ENCODE peak calls at places on chromosome 5, in four cellular contexts. One of them, this sample, is unnamed.

GRCh38 chr5:154686490-154686889 is 68.7 kb upstream of the LARP1 start:
- DNase-seq in K562: no peak
- DNase-seq in HepG2: no peak
- DNase-seq in A549: peak
- DNase-seq in this sample: no peak

GRCh38 chr5:139814704-139815280 is 19.2 kb downstream of the PSD2 start:
- DNase-seq in K562: no peak
- DNase-seq in HepG2: no peak
- DNase-seq in A549: no peak
- DNase-seq in this sample: no peak

GRCh38 chr5:88251048-88251711 is 17.5 kb downstream of the TMEM161B start:
- DNase-seq in K562: no peak
- DNase-seq in HepG2: no peak
- DNase-seq in A549: no peak
- DNase-seq in this sample: no peak

GRCh38 chr5:39919876-39920275 is 495.1 kb upstream of the DAB2 start:
- DNase-seq in K562: no peak
- DNase-seq in HepG2: no peak
- DNase-seq in A549: no peak
- DNase-seq in this sample: no peak

GRCh38 chr5:90802695-90803317 is 244.2 kb downstream of the ADGRV1 start:
- DNase-seq in K562: peak
- DNase-seq in HepG2: peak
- DNase-seq in A549: peak
- DNase-seq in this sample: peak

GRCh38 chr5:131745594-131746175 is 51.1 kb downstream of the FNIP1 start:
- DNase-seq in K562: no peak
- DNase-seq in HepG2: no peak
- DNase-seq in A549: no peak
- DNase-seq in this sample: no peak

GRCh38 chr5:5314166-5314565 is 108.3 kb upstream of the ICE1 start:
- DNase-seq in K562: no peak
- DNase-seq in HepG2: no peak
- DNase-seq in A549: no peak
- DNase-seq in this sample: no peak

GRCh38 chr5:142655339-142656267 is 30.3 kb downstream of the FGF1 start:
- DNase-seq in K562: peak
- DNase-seq in HepG2: peak
- DNase-seq in A549: peak
- DNase-seq in this sample: peak

GRCh38 chr5:98349251-98349989 is 424.0 kb upstream of the RGMB start:
- DNase-seq in K562: no peak
- DNase-seq in HepG2: peak
- DNase-seq in A549: peak
- DNase-seq in this sample: no peak

GRCh38 chr5:135348920-135349319 is 50.1 kb downstream of the MACROH2A1 start:
- DNase-seq in K562: no peak
- DNase-seq in HepG2: no peak
- DNase-seq in A549: no peak
- DNase-seq in this sample: no peak

GRCh38 chr5:127562252-127562651 is 44.8 kb downstream of the PRRC1 start:
- DNase-seq in K562: peak
- DNase-seq in HepG2: peak
- DNase-seq in A549: peak
- DNase-seq in this sample: peak

GRCh38 chr5:33415811-33416354 is 24.9 kb upstream of the TARS1 start:
- DNase-seq in K562: no peak
- DNase-seq in HepG2: no peak
- DNase-seq in A549: no peak
- DNase-seq in this sample: no peak

GRCh38 chr5:95081500-95082355 is 203.2 kb downstream of the MCTP1 start:
- DNase-seq in K562: no peak
- DNase-seq in HepG2: peak
- DNase-seq in A549: peak
- DNase-seq in this sample: no peak

GRCh38 chr5:117859161-117859560 is 1129.2 kb downstream of the DTWD2 start:
- DNase-seq in K562: no peak
- DNase-seq in HepG2: no peak
- DNase-seq in A549: no peak
- DNase-seq in this sample: no peak

GRCh38 chr5:55338810-55339243 is 31.0 kb downstream of the MTREX start:
- DNase-seq in K562: no peak
- DNase-seq in HepG2: no peak
- DNase-seq in A549: no peak
- DNase-seq in this sample: no peak

GRCh38 chr5:5340206-5340729 is 82.2 kb upstream of the ICE1 start:
- DNase-seq in K562: peak
- DNase-seq in HepG2: peak
- DNase-seq in A549: peak
- DNase-seq in this sample: peak

GRCh38 chr5:16736158-16736994 is 119.6 kb upstream of the RETREG1 start:
- DNase-seq in K562: no peak
- DNase-seq in HepG2: peak
- DNase-seq in A549: no peak
- DNase-seq in this sample: peak

GRCh38 chr5:178363501-178364325 is 131.1 kb upstream of the PHYKPL start:
- DNase-seq in K562: no peak
- DNase-seq in HepG2: no peak
- DNase-seq in A549: no peak
- DNase-seq in this sample: no peak

GRCh38 chr5:149177339-149177843 is 36.1 kb downstream of the ABLIM3 start:
- DNase-seq in K562: no peak
- DNase-seq in HepG2: no peak
- DNase-seq in A549: no peak
- DNase-seq in this sample: no peak

GRCh38 chr5:6633469-6634326 is 458 bp downstream of the SRD5A1 start:
- DNase-seq in K562: no peak
- DNase-seq in HepG2: no peak
- DNase-seq in A549: peak
- DNase-seq in this sample: peak

GRCh38 chr5:89994266-89994665 is 415.3 kb downstream of the CETN3 start:
- DNase-seq in K562: no peak
- DNase-seq in HepG2: no peak
- DNase-seq in A549: no peak
- DNase-seq in this sample: no peak

GRCh38 chr5:100900142-100900795 is 2.8 kb downstream of the ST8SIA4 start:
- DNase-seq in K562: no peak
- DNase-seq in HepG2: no peak
- DNase-seq in A549: peak
- DNase-seq in this sample: peak

GRCh38 chr5:9544502-9545300 is 1.2 kb downstream of the SEMA5A start:
- DNase-seq in K562: peak
- DNase-seq in HepG2: peak
- DNase-seq in A549: peak
- DNase-seq in this sample: peak

GRCh38 chr5:150780816-150781221 is 2.3 kb downstream of the SMIM3 start:
- DNase-seq in K562: no peak
- DNase-seq in HepG2: no peak
- DNase-seq in A549: no peak
- DNase-seq in this sample: no peak

GRCh38 chr5:73229271-73229670 is 56.3 kb downstream of the TMEM174 start:
- DNase-seq in K562: no peak
- DNase-seq in HepG2: no peak
- DNase-seq in A549: no peak
- DNase-seq in this sample: no peak

GRCh38 chr5:149732500-149733128 is 2.5 kb downstream of the PPARGC1B start:
- DNase-seq in K562: peak
- DNase-seq in HepG2: peak
- DNase-seq in A549: no peak
- DNase-seq in this sample: no peak

GRCh38 chr5:93953442-93953841 is 212.0 kb upstream of the POU5F2 start:
- DNase-seq in K562: no peak
- DNase-seq in HepG2: no peak
- DNase-seq in A549: no peak
- DNase-seq in this sample: no peak

GRCh38 chr5:93956006-93956405 is 214.6 kb upstream of the POU5F2 start:
- DNase-seq in K562: no peak
- DNase-seq in HepG2: no peak
- DNase-seq in A549: no peak
- DNase-seq in this sample: no peak

GRCh38 chr5:93960044-93960443 is 218.6 kb upstream of the POU5F2 start:
- DNase-seq in K562: no peak
- DNase-seq in HepG2: no peak
- DNase-seq in A549: no peak
- DNase-seq in this sample: no peak

DNA sequence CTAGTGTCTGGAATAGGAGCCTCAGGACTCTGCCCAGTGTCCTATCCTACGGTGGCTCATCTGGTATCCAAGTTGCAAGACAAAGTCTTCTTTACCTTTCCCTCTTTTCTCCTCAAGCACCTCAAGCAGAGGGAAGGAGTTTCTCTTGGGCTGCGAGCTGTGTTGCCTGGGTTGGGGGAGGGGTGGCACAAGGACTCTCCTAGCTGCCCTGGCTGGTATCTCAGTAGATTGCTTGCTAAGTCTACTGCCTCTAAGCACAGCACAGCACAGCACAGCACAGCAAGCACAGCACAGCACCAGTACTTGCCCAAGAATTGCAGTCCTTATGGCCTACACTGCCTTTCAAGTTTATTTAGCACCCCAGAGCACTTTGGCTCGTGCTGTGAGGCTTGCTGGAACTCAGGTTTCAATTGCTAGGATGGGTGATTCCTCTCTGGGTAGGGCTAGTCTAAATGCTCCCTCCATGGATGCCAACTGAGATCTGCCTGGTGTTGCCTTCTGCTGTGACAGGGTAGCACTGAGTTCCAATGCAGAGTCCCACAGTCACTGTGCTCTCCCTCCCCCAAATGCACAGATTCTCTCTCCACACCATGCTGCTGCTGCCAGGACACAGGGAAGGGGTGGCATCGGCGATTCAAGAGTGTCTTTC is 213.1 kb upstream of the POU5F2 start:
- DNase-seq in K562: no peak
- DNase-seq in HepG2: no peak
- DNase-seq in A549: no peak
- DNase-seq in this sample: no peak
- TF ChIP-seq ESRRA in K562: no peak
- TF ChIP-seq ESRRA in HepG2: no peak
- TF ChIP-seq ESRRA in A549: no peak
- TF ChIP-seq ESRRA in this sample: no peak

GRCh38 chr5:143913008-143913752 is 101.2 kb downstream of the HMHB1 start:
- DNase-seq in K562: no peak
- DNase-seq in HepG2: peak
- DNase-seq in A549: peak
- DNase-seq in this sample: no peak
- TF ChIP-seq MAX in K562: no peak
- TF ChIP-seq MAX in HepG2: no peak
- TF ChIP-seq MAX in A549: peak
- TF ChIP-seq MAX in this sample: no peak

DNA sequence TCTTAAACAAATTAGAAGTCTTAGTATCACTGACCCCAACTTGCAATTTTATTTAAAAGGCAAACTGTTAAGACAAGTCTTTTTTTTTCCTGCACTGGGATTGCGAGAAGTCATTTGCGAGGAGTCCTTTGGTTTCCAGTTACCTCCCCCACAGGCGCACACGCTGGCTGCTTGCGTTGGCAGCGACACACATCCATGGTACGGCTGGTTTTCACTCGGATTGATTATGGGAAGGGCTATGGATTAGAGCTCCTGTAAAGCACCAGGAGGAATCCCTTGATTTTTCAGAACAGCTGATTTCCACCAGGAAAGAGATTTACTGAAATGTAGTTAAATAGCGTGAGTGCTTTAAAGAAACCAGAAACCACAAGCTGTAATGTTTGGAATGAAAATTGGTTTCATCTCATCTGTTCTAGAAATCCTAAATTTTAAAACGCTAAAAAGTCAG is 732 bp downstream of the SLC1A3 start:
- DNase-seq in K562: no peak
- DNase-seq in HepG2: no peak
- DNase-seq in A549: peak
- DNase-seq in this sample: no peak
- TF ChIP-seq HMGXB4 in K562: no peak
- TF ChIP-seq HMGXB4 in HepG2: no peak
- TF ChIP-seq HMGXB4 in A549: no peak
- TF ChIP-seq HMGXB4 in this sample: no peak

GRCh38 chr5:134290443-134290842 is 64.6 kb upstream of the PPP2CA start:
- DNase-seq in K562: no peak
- DNase-seq in HepG2: no peak
- DNase-seq in A549: no peak
- DNase-seq in this sample: no peak

GRCh38 chr5:134288610-134289009 is 62.7 kb upstream of the PPP2CA start:
- DNase-seq in K562: no peak
- DNase-seq in HepG2: no peak
- DNase-seq in A549: no peak
- DNase-seq in this sample: no peak

GRCh38 chr5:134289509-134290113 is 63.7 kb upstream of the PPP2CA start:
- DNase-seq in K562: peak
- DNase-seq in HepG2: peak
- DNase-seq in A549: peak
- DNase-seq in this sample: peak
- TF ChIP-seq ESRRA in K562: peak
- TF ChIP-seq ESRRA in HepG2: no peak
- TF ChIP-seq ESRRA in A549: no peak
- TF ChIP-seq ESRRA in this sample: no peak

GRCh38 chr5:60887096-60887495 is 43.0 kb upstream of the ELOVL7 start:
- DNase-seq in K562: no peak
- DNase-seq in HepG2: no peak
- DNase-seq in A549: no peak
- DNase-seq in this sample: no peak

GRCh38 chr5:60886158-60886557 is 42.1 kb upstream of the ELOVL7 start:
- DNase-seq in K562: no peak
- DNase-seq in HepG2: peak
- DNase-seq in A549: no peak
- DNase-seq in this sample: no peak

GRCh38 chr5:60888359-60889061 is 44.4 kb upstream of the ELOVL7 start:
- DNase-seq in K562: no peak
- DNase-seq in HepG2: no peak
- DNase-seq in A549: no peak
- DNase-seq in this sample: no peak

DNA sequence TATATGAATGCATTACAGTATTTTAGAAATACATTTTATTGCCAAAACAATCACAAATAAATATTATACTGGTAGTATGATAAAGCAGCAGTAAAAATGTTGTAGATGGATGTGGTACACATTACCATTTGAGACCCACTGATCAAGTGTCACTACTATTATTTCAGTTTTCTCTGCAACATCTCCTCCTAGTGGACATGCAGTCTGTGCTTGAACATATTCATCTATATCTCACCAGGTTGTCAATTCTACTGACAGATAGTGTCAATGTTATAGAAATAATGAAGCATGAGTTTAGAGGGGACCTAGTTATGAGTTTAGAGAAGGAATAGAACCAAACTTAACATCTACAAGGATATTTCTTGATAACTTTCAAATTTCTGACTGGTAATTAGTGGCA is 39.2 kb upstream of the ELOVL7 start:
- DNase-seq in K562: peak
- DNase-seq in HepG2: peak
- DNase-seq in A549: peak
- DNase-seq in this sample: no peak
- TF ChIP-seq MAX in K562: no peak
- TF ChIP-seq MAX in HepG2: no peak
- TF ChIP-seq MAX in A549: no peak
- TF ChIP-seq MAX in this sample: no peak

This sample was measured in WTC11.